ENCODE peak calls at places on chromosome 9, in five cellular contexts. One of them, this sample, is unnamed.

GRCh38 chr9:131318211-131318610 is 28.7 kb downstream of the PLPP7 start:
- DNase-seq in GM12878: no peak
- DNase-seq in HepG2: no peak
- DNase-seq in NT2/D1: no peak
- DNase-seq in H1: no peak
- DNase-seq in this sample: no peak

GRCh38 chr9:70491798-70492736 is 77.6 kb upstream of the KLF9 start:
- DNase-seq in GM12878: no peak
- DNase-seq in HepG2: no peak
- DNase-seq in NT2/D1: no peak
- DNase-seq in H1: no peak
- DNase-seq in this sample: no peak

GRCh38 chr9:8679405-8679951 is 879.9 kb upstream of the DMAC1 start:
- DNase-seq in GM12878: no peak
- DNase-seq in HepG2: no peak
- DNase-seq in NT2/D1: no peak
- DNase-seq in H1: no peak
- DNase-seq in this sample: no peak

GRCh38 chr9:126722922-126723806 is 81.7 kb upstream of the ZBTB43 start:
- DNase-seq in GM12878: no peak
- DNase-seq in HepG2: no peak
- DNase-seq in NT2/D1: no peak
- DNase-seq in H1: no peak
- DNase-seq in this sample: no peak

GRCh38 chr9:29213374-29214161 is 1640.3 kb upstream of the C9orf72 start:
- DNase-seq in GM12878: no peak
- DNase-seq in HepG2: no peak
- DNase-seq in NT2/D1: peak
- DNase-seq in H1: no peak
- DNase-seq in this sample: peak

GRCh38 chr9:36834736-36835135 is 199.3 kb downstream of the PAX5 start:
- DNase-seq in GM12878: no peak
- DNase-seq in HepG2: no peak
- DNase-seq in NT2/D1: no peak
- DNase-seq in H1: no peak
- DNase-seq in this sample: no peak

GRCh38 chr9:135478858-135479468 is 619 bp upstream of the PPP1R26 start:
- DNase-seq in GM12878: no peak
- DNase-seq in HepG2: peak
- DNase-seq in NT2/D1: no peak
- DNase-seq in H1: no peak
- DNase-seq in this sample: peak

GRCh38 chr9:77648458-77649108 is 461 bp upstream of the GNA14 start:
- DNase-seq in GM12878: no peak
- DNase-seq in HepG2: no peak
- DNase-seq in NT2/D1: no peak
- DNase-seq in H1: no peak
- DNase-seq in this sample: no peak

GRCh38 chr9:88379352-88379751 is 8.9 kb upstream of the SPIN1 start:
- DNase-seq in GM12878: no peak
- DNase-seq in HepG2: no peak
- DNase-seq in NT2/D1: no peak
- DNase-seq in H1: no peak
- DNase-seq in this sample: no peak

GRCh38 chr9:95458666-95459065 is 58.1 kb downstream of the PTCH1 start:
- DNase-seq in GM12878: no peak
- DNase-seq in HepG2: no peak
- DNase-seq in NT2/D1: no peak
- DNase-seq in H1: no peak
- DNase-seq in this sample: no peak

GRCh38 chr9:35518981-35519679 is 29.2 kb downstream of the RUSC2 start:
- DNase-seq in GM12878: no peak
- DNase-seq in HepG2: no peak
- DNase-seq in NT2/D1: no peak
- DNase-seq in H1: no peak
- DNase-seq in this sample: no peak

GRCh38 chr9:70553718-70554673 is 139.5 kb upstream of the KLF9 start:
- DNase-seq in GM12878: no peak
- DNase-seq in HepG2: no peak
- DNase-seq in NT2/D1: peak
- DNase-seq in H1: peak
- DNase-seq in this sample: no peak

GRCh38 chr9:113600477-113600851 is 136.9 kb downstream of the RGS3 start:
- DNase-seq in GM12878: no peak
- DNase-seq in HepG2: no peak
- DNase-seq in NT2/D1: no peak
- DNase-seq in H1: no peak
- DNase-seq in this sample: no peak

GRCh38 chr9:120764476-120764875 is 28.7 kb downstream of the FBXW2 start:
- DNase-seq in GM12878: no peak
- DNase-seq in HepG2: no peak
- DNase-seq in NT2/D1: no peak
- DNase-seq in H1: no peak
- DNase-seq in this sample: no peak

GRCh38 chr9:125537442-125538091 is 169.4 kb downstream of the MAPKAP1 start:
- DNase-seq in GM12878: no peak
- DNase-seq in HepG2: no peak
- DNase-seq in NT2/D1: no peak
- DNase-seq in H1: no peak
- DNase-seq in this sample: no peak

GRCh38 chr9:111297061-111297824 is 32.8 kb downstream of the OR2K2 start:
- DNase-seq in GM12878: no peak
- DNase-seq in HepG2: no peak
- DNase-seq in NT2/D1: no peak
- DNase-seq in H1: no peak
- DNase-seq in this sample: no peak

GRCh38 chr9:99356512-99356971 is 134.5 kb downstream of the SEC61B start:
- DNase-seq in GM12878: no peak
- DNase-seq in HepG2: no peak
- DNase-seq in NT2/D1: no peak
- DNase-seq in H1: no peak
- DNase-seq in this sample: no peak

GRCh38 chr9:113808391-113809191 is 67.5 kb upstream of the ZNF618 start:
- DNase-seq in GM12878: no peak
- DNase-seq in HepG2: no peak
- DNase-seq in NT2/D1: no peak
- DNase-seq in H1: no peak
- DNase-seq in this sample: no peak

GRCh38 chr9:110952018-110952864 is 86.0 kb downstream of the LPAR1 start:
- DNase-seq in GM12878: no peak
- DNase-seq in HepG2: no peak
- DNase-seq in NT2/D1: no peak
- DNase-seq in H1: no peak
- DNase-seq in this sample: no peak

GRCh38 chr9:125568616-125569015 is 138.4 kb downstream of the MAPKAP1 start:
- DNase-seq in GM12878: no peak
- DNase-seq in HepG2: no peak
- DNase-seq in NT2/D1: no peak
- DNase-seq in H1: no peak
- DNase-seq in this sample: no peak

GRCh38 chr9:125685167-125685566 is 21.8 kb downstream of the MAPKAP1 start:
- DNase-seq in GM12878: no peak
- DNase-seq in HepG2: no peak
- DNase-seq in NT2/D1: no peak
- DNase-seq in H1: no peak
- DNase-seq in this sample: no peak

GRCh38 chr9:101449071-101449721 is 13.6 kb upstream of the ALDOB start:
- DNase-seq in GM12878: no peak
- DNase-seq in HepG2: no peak
- DNase-seq in NT2/D1: peak
- DNase-seq in H1: peak
- DNase-seq in this sample: peak

DNA sequence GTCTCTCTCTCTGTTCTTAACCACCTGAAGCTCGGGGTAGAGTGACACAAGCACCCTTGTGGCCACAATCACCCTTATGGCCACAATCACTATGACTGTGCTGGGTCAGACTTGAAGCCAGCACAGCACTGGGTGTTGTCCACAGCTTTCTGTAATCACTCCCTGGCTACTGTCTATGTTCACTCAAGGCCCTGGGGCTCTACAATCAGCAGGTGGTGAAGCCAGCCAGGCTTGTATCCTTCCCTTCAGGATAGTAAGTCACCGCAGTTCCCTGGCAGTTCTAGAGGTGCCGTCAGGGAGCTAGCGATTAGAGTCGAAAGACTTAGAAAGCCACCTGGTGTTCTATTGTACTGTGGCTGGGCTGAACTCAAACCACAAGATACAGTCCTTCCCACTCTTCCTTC is 44.2 kb downstream of the GDA start:
- DNase-seq in GM12878: no peak
- DNase-seq in HepG2: no peak
- DNase-seq in NT2/D1: no peak
- DNase-seq in H1: no peak
- DNase-seq in this sample: no peak
- TF ChIP-seq SUZ12 in GM12878: no peak
- TF ChIP-seq SUZ12 in HepG2: no peak
- TF ChIP-seq SUZ12 in NT2/D1: no peak
- TF ChIP-seq SUZ12 in H1: no peak
- TF ChIP-seq SUZ12 in this sample: no peak

GRCh38 chr9:34084562-34084961 is 35.9 kb upstream of the UBAP2 start:
- DNase-seq in GM12878: no peak
- DNase-seq in HepG2: no peak
- DNase-seq in NT2/D1: no peak
- DNase-seq in H1: no peak
- DNase-seq in this sample: no peak
- TF ChIP-seq SUZ12 in GM12878: no peak
- TF ChIP-seq SUZ12 in HepG2: no peak
- TF ChIP-seq SUZ12 in NT2/D1: no peak
- TF ChIP-seq SUZ12 in H1: no peak
- TF ChIP-seq SUZ12 in this sample: no peak

DNA sequence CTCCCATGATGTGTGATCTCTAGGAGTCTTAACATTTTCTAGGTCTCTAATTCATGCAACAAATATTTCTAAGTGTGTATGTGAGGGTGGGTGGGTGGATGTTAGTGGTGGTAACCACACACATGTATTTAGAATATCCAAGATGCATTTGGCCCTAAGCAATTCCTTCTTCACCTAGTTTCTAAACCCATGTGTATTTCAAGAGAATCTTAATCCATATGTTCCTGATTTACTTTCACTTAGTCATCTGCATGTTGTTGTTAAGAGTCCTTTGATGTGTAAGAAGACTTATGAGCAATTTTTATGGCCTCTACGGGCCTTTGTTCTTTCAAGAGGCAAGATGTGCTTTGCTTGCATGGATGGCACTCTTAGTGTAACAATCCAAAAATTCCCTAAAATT is 282.5 kb downstream of the SPATA31D1 start:
- DNase-seq in GM12878: no peak
- DNase-seq in HepG2: no peak
- DNase-seq in NT2/D1: no peak
- DNase-seq in H1: no peak
- DNase-seq in this sample: no peak
- TF ChIP-seq SUZ12 in GM12878: no peak
- TF ChIP-seq SUZ12 in HepG2: no peak
- TF ChIP-seq SUZ12 in NT2/D1: no peak
- TF ChIP-seq SUZ12 in H1: no peak
- TF ChIP-seq SUZ12 in this sample: no peak

DNA sequence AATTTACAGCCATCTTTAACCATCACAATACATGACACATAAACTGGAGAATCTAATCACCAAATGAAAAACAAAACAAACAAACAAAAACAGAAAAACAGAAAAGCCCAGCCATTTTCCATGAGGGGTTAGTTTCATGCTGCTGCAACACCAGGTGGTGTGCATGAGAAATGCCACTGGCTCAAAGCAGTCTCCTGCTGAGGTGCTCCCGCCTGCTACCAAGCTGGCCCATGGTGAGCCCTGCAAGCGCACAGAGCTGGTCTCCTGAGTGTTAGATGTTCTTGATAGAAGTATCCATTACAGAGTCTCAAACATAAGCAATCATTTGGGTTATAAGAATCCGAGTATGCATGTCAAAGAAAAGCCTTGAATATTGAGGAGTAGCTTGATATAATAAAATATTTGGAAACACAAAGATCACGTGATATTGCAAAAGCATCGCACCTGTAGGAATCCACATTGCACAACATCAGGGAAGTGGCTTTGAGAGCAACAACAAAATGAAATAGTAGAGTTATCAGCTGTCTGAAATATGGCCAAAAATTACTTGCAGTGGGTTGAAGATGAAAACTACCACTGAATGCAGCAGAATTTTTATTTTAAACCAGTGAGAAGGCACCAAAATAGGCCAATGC is 194.7 kb downstream of the SYK start:
- DNase-seq in GM12878: no peak
- DNase-seq in HepG2: no peak
- DNase-seq in NT2/D1: no peak
- DNase-seq in H1: no peak
- DNase-seq in this sample: no peak
- TF ChIP-seq SUZ12 in GM12878: no peak
- TF ChIP-seq SUZ12 in HepG2: no peak
- TF ChIP-seq SUZ12 in NT2/D1: no peak
- TF ChIP-seq SUZ12 in H1: no peak
- TF ChIP-seq SUZ12 in this sample: no peak